ENCODE peak calls at places on chromosomes 11 and 22, in five cellular contexts. One of them, this sample, is unnamed. For H3K4me1, the result is how much of the 10 kb centered on the place peaks cover.

GRCh38 chr11:113484223-113484622 is 9.0 kb upstream of the DRD2 start:
- DNase-seq in heart right ventricle: no peak
- DNase-seq in Peyer's patch: no peak
- DNase-seq in GM23248: no peak
- DNase-seq in A673: no peak
- DNase-seq in this sample: no peak

GRCh38 chr11:125223901-125224331 is 59.4 kb downstream of the PKNOX2 start:
- DNase-seq in Peyer's patch: no peak
- DNase-seq in A673: no peak
- DNase-seq in heart right ventricle: no peak
- DNase-seq in GM23248: no peak
- DNase-seq in this sample: no peak

GRCh38 chr11:45860348-45860747 is 13.1 kb downstream of the CRY2 start:
- DNase-seq in Peyer's patch: no peak
- DNase-seq in heart right ventricle: no peak
- DNase-seq in A673: no peak
- DNase-seq in GM23248: no peak
- DNase-seq in this sample: no peak

GRCh38 chr11:114259124-114259526 is 37.1 kb upstream of the NNMT start:
- DNase-seq in GM23248: no peak
- DNase-seq in Peyer's patch: peak
- DNase-seq in heart right ventricle: peak
- DNase-seq in A673: no peak
- DNase-seq in this sample: no peak

GRCh38 chr11:113689711-113690618 is 16.1 kb downstream of the TMPRSS5 start:
- DNase-seq in A673: no peak
- DNase-seq in GM23248: no peak
- DNase-seq in heart right ventricle: no peak
- DNase-seq in Peyer's patch: no peak
- DNase-seq in this sample: no peak

GRCh38 chr11:15038963-15039362 is 34.4 kb upstream of the CALCB start:
- DNase-seq in A673: peak
- DNase-seq in Peyer's patch: no peak
- DNase-seq in heart right ventricle: no peak
- DNase-seq in GM23248: peak
- DNase-seq in this sample: no peak

GRCh38 chr11:83819936-83820549 is 533.9 kb upstream of the CCDC90B start:
- DNase-seq in A673: peak
- DNase-seq in GM23248: peak
- DNase-seq in heart right ventricle: peak
- DNase-seq in Peyer's patch: no peak
- DNase-seq in this sample: no peak

GRCh38 chr22:33116846-33117547 is 58.8 kb upstream of the SYN3 start:
- DNase-seq in Peyer's patch: no peak
- DNase-seq in GM23248: peak
- DNase-seq in A673: no peak
- DNase-seq in heart right ventricle: no peak
- DNase-seq in this sample: no peak

GRCh38 chr22:28299329-28299728 is 380.3 kb upstream of the PITPNB start:
- DNase-seq in A673: no peak
- DNase-seq in heart right ventricle: no peak
- DNase-seq in Peyer's patch: no peak
- DNase-seq in GM23248: no peak
- DNase-seq in this sample: no peak

GRCh38 chr11:65425971-65426838 is 3.6 kb downstream of the NEAT1 start:
- DNase-seq in heart right ventricle: no peak
- DNase-seq in Peyer's patch: peak
- DNase-seq in A673: peak
- DNase-seq in GM23248: peak
- DNase-seq in this sample: no peak

GRCh38 chr11:64675417-64676252 is 47.4 kb downstream of the NRXN2 start:
- DNase-seq in heart right ventricle: peak
- DNase-seq in A673: peak
- DNase-seq in GM23248: peak
- DNase-seq in Peyer's patch: no peak
- DNase-seq in this sample: no peak

GRCh38 chr11:83727251-83727650 is 441.1 kb upstream of the CCDC90B start:
- DNase-seq in A673: no peak
- DNase-seq in GM23248: no peak
- DNase-seq in Peyer's patch: no peak
- DNase-seq in heart right ventricle: no peak
- DNase-seq in this sample: no peak

DNA sequence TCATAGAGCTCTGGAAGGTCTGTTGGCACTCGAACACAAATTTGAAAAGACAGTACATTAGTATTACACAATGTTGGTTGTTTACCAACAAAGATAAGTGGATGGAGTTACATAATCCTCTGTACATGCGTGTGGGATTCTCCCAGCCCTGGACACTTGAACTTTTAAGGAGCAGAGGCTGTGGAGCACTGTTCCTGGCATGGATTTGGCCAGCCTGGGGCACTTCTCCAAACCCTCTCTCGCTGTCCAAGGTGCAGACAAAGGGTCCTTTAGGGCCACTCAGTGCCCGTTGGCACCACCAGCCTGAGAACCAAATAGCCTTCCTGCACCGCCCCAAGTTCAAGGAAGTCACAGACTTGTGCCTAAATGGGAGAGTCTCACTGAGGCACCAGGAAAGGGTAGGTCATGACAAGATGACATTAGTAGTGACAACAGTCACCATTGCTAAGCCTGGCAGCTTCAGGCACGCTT is 1.6 kb upstream of the ANO1 start:
- DNase-seq in heart right ventricle: no peak
- DNase-seq in GM23248: no peak
- DNase-seq in A673: no peak
- DNase-seq in Peyer's patch: no peak
- DNase-seq in this sample: no peak
- H3K4me1 ChIP-seq in heart right ventricle: half or more
- H3K4me1 ChIP-seq in GM23248: under half
- H3K4me1 ChIP-seq in A673: under half
- H3K4me1 ChIP-seq in Peyer's patch: under half
- H3K4me1 ChIP-seq in this sample: under half

GRCh38 chr11:12587333-12587997 is 86.8 kb upstream of the TEAD1 start:
- DNase-seq in GM23248: peak
- DNase-seq in heart right ventricle: no peak
- DNase-seq in Peyer's patch: no peak
- DNase-seq in A673: peak
- DNase-seq in this sample: no peak
- H3K4me1 ChIP-seq in GM23248: under half
- H3K4me1 ChIP-seq in heart right ventricle: under half
- H3K4me1 ChIP-seq in Peyer's patch: under half
- H3K4me1 ChIP-seq in A673: under half
- H3K4me1 ChIP-seq in this sample: under half

DNA sequence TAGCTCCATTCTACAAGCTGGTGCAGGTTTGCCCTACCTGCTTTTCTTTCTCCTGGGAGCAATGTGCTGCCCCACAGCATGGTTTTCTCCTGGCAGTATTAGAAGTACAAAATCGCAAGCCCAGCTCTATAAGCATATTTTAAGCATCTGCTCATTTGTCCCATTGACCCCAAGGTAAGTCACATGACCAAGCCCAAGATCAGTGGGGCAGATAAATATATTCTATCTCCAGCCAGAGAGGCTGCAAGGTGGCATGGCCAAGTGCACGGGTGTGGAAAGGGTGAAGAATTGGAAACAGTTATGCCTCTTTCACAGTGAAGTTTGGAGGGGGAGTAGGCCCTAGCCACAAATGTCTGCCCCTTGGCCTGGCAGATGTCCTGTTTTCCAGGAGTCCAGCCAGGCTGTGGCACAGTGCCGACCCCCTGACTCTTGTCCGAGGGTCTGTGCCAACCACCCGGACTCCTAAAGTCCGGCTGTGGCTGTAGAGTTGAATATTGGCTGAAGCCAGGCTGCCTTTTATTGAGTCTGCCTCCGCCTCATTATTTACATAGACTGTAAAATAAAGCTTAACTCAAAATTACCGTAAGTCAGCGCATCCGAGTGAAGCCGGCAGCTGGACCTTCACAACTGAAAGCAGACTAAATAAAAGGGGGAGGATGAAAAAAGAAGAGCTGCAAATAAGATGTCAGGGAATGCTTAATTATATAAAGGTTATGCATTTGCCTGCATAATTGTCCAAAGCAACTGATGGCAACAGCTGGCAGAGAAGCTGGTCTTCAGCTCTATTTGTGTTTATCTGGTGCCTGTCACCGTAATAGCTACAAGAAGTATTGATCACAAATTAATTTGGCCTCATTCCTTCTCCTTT is 165.6 kb downstream of the COMMD9 start:
- DNase-seq in Peyer's patch: no peak
- DNase-seq in A673: no peak
- DNase-seq in heart right ventricle: no peak
- DNase-seq in GM23248: no peak
- DNase-seq in this sample: no peak
- H3K4me1 ChIP-seq in Peyer's patch: under half
- H3K4me1 ChIP-seq in A673: under half
- H3K4me1 ChIP-seq in heart right ventricle: under half
- H3K4me1 ChIP-seq in GM23248: under half
- H3K4me1 ChIP-seq in this sample: under half

GRCh38 chr11:8083088-8083395 is 2.0 kb downstream of the TUB start:
- DNase-seq in GM23248: no peak
- DNase-seq in heart right ventricle: no peak
- DNase-seq in A673: no peak
- DNase-seq in Peyer's patch: no peak
- DNase-seq in this sample: no peak
- H3K4me1 ChIP-seq in GM23248: under half
- H3K4me1 ChIP-seq in heart right ventricle: half or more
- H3K4me1 ChIP-seq in A673: under half
- H3K4me1 ChIP-seq in Peyer's patch: under half
- H3K4me1 ChIP-seq in this sample: under half

GRCh38 chr11:75342966-75343870 is 8.2 kb downstream of the ARRB1 start:
- DNase-seq in Peyer's patch: peak
- DNase-seq in GM23248: peak
- DNase-seq in heart right ventricle: no peak
- DNase-seq in A673: peak
- DNase-seq in this sample: no peak
- H3K4me1 ChIP-seq in Peyer's patch: half or more
- H3K4me1 ChIP-seq in GM23248: under half
- H3K4me1 ChIP-seq in heart right ventricle: half or more
- H3K4me1 ChIP-seq in A673: half or more
- H3K4me1 ChIP-seq in this sample: half or more

This sample was measured in CD8-positive, alpha-beta T cell.